ENCODE peak calls at places on chromosomes 7 and 10, in five cellular contexts. R, Z, C, S and Y are unnamed samples.

GRCh38 chr7:2499719-2500430 is 19.7 kb upstream of the LFNG start:
- DNase-seq in R (no peak), Z (no peak), C (no peak), S (peak), Y (no peak)

GRCh38 chr10:8374334-8374733 is 319.8 kb downstream of the GATA3 start:
- DNase-seq in R (no peak), Z (no peak), C (no peak), S (no peak), Y (no peak)

GRCh38 chr10:132064771-132065437 is 842 bp upstream of the JAKMIP3 start:
- DNase-seq in R (no peak), Z (no peak), C (no peak), S (no peak), Y (no peak)

GRCh38 chr10:3769511-3769910 is 15.5 kb downstream of the KLF6 start:
- DNase-seq in R (no peak), Z (no peak), C (no peak), S (no peak), Y (no peak)

GRCh38 chr7:92179393-92179924 is 517 bp upstream of the LRRD1 start:
- DNase-seq in R (no peak), Z (no peak), C (peak), S (peak), Y (peak)

GRCh38 chr7:55158541-55158940 is 139.7 kb downstream of the EGFR start:
- DNase-seq in R (peak), Z (no peak), C (no peak), S (no peak), Y (no peak)

GRCh38 chr7:10708447-10708846 is 265.2 kb upstream of the PHF14 start:
- DNase-seq in R (no peak), Z (no peak), C (no peak), S (peak), Y (no peak)

GRCh38 chr10:95571390-95571789 is 10.2 kb upstream of the SORBS1 start:
- DNase-seq in R (no peak), Z (no peak), C (no peak), S (no peak), Y (no peak)

GRCh38 chr10:95308389-95309302 is 17.8 kb upstream of the PDLIM1 start:
- DNase-seq in R (peak), Z (no peak), C (no peak), S (peak), Y (no peak)

GRCh38 chr10:42551582-42552187 is 86.7 kb downstream of the ZNF33B start:
- DNase-seq in R (no peak), Z (no peak), C (no peak), S (no peak), Y (no peak)

GRCh38 chr10:129742742-129743550 is 221.1 kb downstream of the EBF3 start:
- DNase-seq in R (no peak), Z (no peak), C (no peak), S (no peak), Y (no peak)

GRCh38 chr7:51152801-51153200 is 163.8 kb downstream of the COBL start:
- DNase-seq in R (no peak), Z (no peak), C (no peak), S (no peak), Y (no peak)

GRCh38 chr10:16828114-16828568 is 10.9 kb upstream of the RSU1 start:
- DNase-seq in R (peak), Z (peak), C (peak), S (peak), Y (peak)

GRCh38 chr10:12631787-12632562 is 282.6 kb downstream of the CAMK1D start:
- DNase-seq in R (no peak), Z (no peak), C (no peak), S (no peak), Y (no peak)

GRCh38 chr7:135245826-135246825 is 12.5 kb downstream of the STRA8 start:
- DNase-seq in R (no peak), Z (no peak), C (no peak), S (no peak), Y (no peak)

GRCh38 chr10:46273506-46274477 is 13.0 kb upstream of the ANTXRL start:
- DNase-seq in R (no peak), Z (no peak), C (no peak), S (no peak), Y (no peak)

GRCh38 chr10:113895018-113895417 is 40.6 kb downstream of the NHLRC2 start:
- DNase-seq in R (peak), Z (no peak), C (no peak), S (no peak), Y (no peak)

GRCh38 chr7:100432621-100433275 is 3.1 kb downstream of the MEPCE start:
- DNase-seq in R (no peak), Z (no peak), C (no peak), S (no peak), Y (no peak)

GRCh38 chr10:12241810-12242529 is 46.0 kb downstream of the CDC123 start:
- DNase-seq in R (no peak), Z (no peak), C (no peak), S (no peak), Y (no peak)

GRCh38 chr7:332646-333398 is 42.9 kb downstream of the FOXL3 start:
- DNase-seq in R (peak), Z (peak), C (peak), S (peak), Y (peak)

GRCh38 chr7:23106801-23107713 is 1.5 kb downstream of the KLHL7 start:
- DNase-seq in R (peak), Z (no peak), C (no peak), S (no peak), Y (no peak)